ENCODE peak calls at places on chromosomes 1 and 21, in five cellular contexts. Z is bronchial epithelial cell, A is right atrium auricular region, J is heart left ventricle, U is neural progenitor cell. M is an unnamed sample.
A peak's percentile ranks its signal among the peaks of the same experiment; 100 is the strongest.

GRCh38 chr1:8554956-8555534 is 237.1 kb downstream of the SLC45A1 start:
- DNase-seq in Z (peak; percentile 78), A (no peak), J (no peak), U (no peak), M (no peak)

GRCh38 chr21:26572668-26573381 is at the start of gene CYYR1:
- DNase-seq in Z (no peak), A (no peak), J (peak; percentile 29), U (peak; percentile 84), M (peak; percentile 8)

GRCh38 chr1:24905355-24905978 is 24.6 kb downstream of the RUNX3 start:
- DNase-seq in Z (no peak), A (no peak), J (no peak), U (no peak), M (no peak)

GRCh38 chr1:57897581-57897980 is 473.7 kb upstream of the DAB1 start:
- DNase-seq in Z (no peak), A (no peak), J (no peak), U (no peak), M (no peak)

GRCh38 chr1:10504259-10504658 is 29.5 kb downstream of the PEX14 start:
- DNase-seq in Z (no peak), A (no peak), J (no peak), U (no peak), M (no peak)

GRCh38 chr21:36852293-36852692 is 114.2 kb downstream of the HLCS start:
- DNase-seq in Z (peak; percentile 7), A (no peak), J (no peak), U (no peak), M (no peak)

GRCh38 chr1:159204791-159205141 is at the start of gene ACKR1:
- DNase-seq in Z (no peak), A (no peak), J (no peak), U (no peak), M (no peak)

GRCh38 chr1:156920233-156921052 is at the start of gene LRRC71:
- DNase-seq in Z (peak; percentile 49), A (peak; percentile 77), J (peak; percentile 84), U (peak; percentile 96), M (peak; percentile 26)

GRCh38 chr1:25727819-25728286 is 72.1 kb upstream of the SELENON start:
- DNase-seq in Z (no peak), A (peak; percentile 73), J (peak; percentile 88), U (peak; percentile 58), M (no peak)

GRCh38 chr1:239912471-239912870 is 179.2 kb upstream of the FMN2 start:
- DNase-seq in Z (peak; percentile 2), A (no peak), J (no peak), U (no peak), M (no peak)

GRCh38 chr1:160358073-160358472 is 8.8 kb upstream of the NHLH1 start:
- DNase-seq in Z (no peak), A (peak; percentile 47), J (no peak), U (no peak), M (no peak)

GRCh38 chr1:169460193-169460833 is 25.4 kb downstream of the SLC19A2 start:
- DNase-seq in Z (peak; percentile 85), A (no peak), J (no peak), U (no peak), M (no peak)

GRCh38 chr1:113146242-113147072 is 73.5 kb downstream of the LRIG2 start:
- DNase-seq in Z (peak; percentile 7), A (no peak), J (no peak), U (no peak), M (no peak)

GRCh38 chr1:223226271-223226670 is 83.2 kb upstream of the TLR5 start:
- DNase-seq in Z (no peak), A (no peak), J (no peak), U (no peak), M (no peak)

GRCh38 chr21:24367936-24368335 is 1239.3 kb downstream of the MRPL39 start:
- DNase-seq in Z (peak; percentile 8), A (no peak), J (no peak), U (no peak), M (peak; percentile 1)

GRCh38 chr1:30816211-30817082 is 58.9 kb upstream of the LAPTM5 start:
- DNase-seq in Z (peak; percentile 89), A (no peak), J (peak; percentile 54), U (peak; percentile 97), M (peak; percentile 49)

GRCh38 chr1:104856518-104856917 is 1106.8 kb downstream of the AMY1C start:
- DNase-seq in Z (no peak), A (no peak), J (no peak), U (no peak), M (no peak)

GRCh38 chr1:71424536-71424935 is 343.7 kb upstream of the ZRANB2 start:
- DNase-seq in Z (no peak), A (no peak), J (no peak), U (no peak), M (no peak)

GRCh38 chr1:95435611-95436010 is 201.6 kb downstream of the RWDD3 start:
- DNase-seq in Z (no peak), A (no peak), J (no peak), U (no peak), M (no peak)

GRCh38 chr1:40692429-40692905 is 963 bp downstream of the NFYC start:
- DNase-seq in Z (no peak), A (peak; percentile 59), J (no peak), U (peak; percentile 73), M (no peak)

GRCh38 chr1:34642679-34643078 is 112.2 kb upstream of the GJB5 start:
- DNase-seq in Z (no peak), A (no peak), J (no peak), U (peak; percentile 42), M (no peak)

GRCh38 chr21:38712076-38712475 is 93.7 kb upstream of the ETS2 start:
- DNase-seq in Z (peak; percentile 69), A (no peak), J (peak; percentile 40), U (peak; percentile 64), M (peak; percentile 23)

GRCh38 chr1:214439352-214440119 is 111.9 kb downstream of the PTPN14 start:
- DNase-seq in Z (peak; percentile 100), A (no peak), J (peak; percentile 41), U (no peak), M (no peak)

GRCh38 chr1:147580200-147580557 is 38.9 kb downstream of the BCL9 start:
- DNase-seq in Z (no peak), A (no peak), J (no peak), U (no peak), M (no peak)

GRCh38 chr1:3219005-3219724 is 150.2 kb downstream of the PRDM16 start:
- DNase-seq in Z (peak; percentile 4), A (peak; percentile 72), J (peak; percentile 89), U (peak; percentile 68), M (peak; percentile 63)

GRCh38 chr1:9302745-9303524 is 10.2 kb downstream of the SPSB1 start:
- DNase-seq in Z (peak; percentile 92), A (no peak), J (peak; percentile 48), U (no peak), M (peak; percentile 90)

GRCh38 chr1:205321959-205322283 is 376 bp upstream of the NUAK2 start:
- DNase-seq in Z (no peak), A (no peak), J (no peak), U (no peak), M (no peak)
- H3K4me3 ChIP-seq in Z (no peak overlapping the region), A (peak overlapping the region; percentile 65), J (peak overlapping the region; percentile 65), U (no peak overlapping the region), M (peak overlapping the region; percentile 90)

GRCh38 chr1:111441573-111442192 is 7.4 kb downstream of the WDR77 start:
- DNase-seq in Z (no peak), A (no peak), J (no peak), U (peak; percentile 68), M (no peak)
- TF ChIP-seq CTCF in Z (peak; percentile 61), A (no peak), J (peak; percentile 30), U (peak; percentile 76), M (peak; percentile 67)

DNA sequence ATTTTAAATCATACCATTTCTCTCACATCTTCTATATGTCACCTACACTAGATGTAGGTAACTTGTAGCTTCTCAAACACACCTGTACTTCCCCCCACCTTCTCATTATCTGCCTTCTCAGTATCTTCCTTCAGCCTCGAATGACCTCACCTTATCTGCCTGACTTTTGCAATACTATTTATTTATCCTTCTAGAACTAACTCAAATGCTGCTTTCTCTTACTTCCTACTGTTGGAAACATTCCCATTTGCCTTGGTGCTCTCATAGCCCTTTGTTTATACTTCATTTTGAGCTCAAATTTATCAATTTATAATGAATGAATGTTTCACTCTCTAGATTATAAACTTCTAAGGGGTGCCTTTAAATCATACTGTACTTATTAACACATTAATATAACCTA is 50.4 kb upstream of the KIAA1614 start:
- DNase-seq in Z (peak; percentile 13), A (no peak), J (no peak), U (no peak), M (no peak)
- H3K4me3 ChIP-seq in Z (no peak overlapping the region), A (no peak overlapping the region), J (no peak overlapping the region), U (no peak overlapping the region), M (no peak overlapping the region)

GRCh38 chr1:85394130-85394529 is 70.8 kb downstream of the DDAH1 start:
- DNase-seq in Z (no peak), A (no peak), J (no peak), U (no peak), M (no peak)

GRCh38 chr1:85396194-85396593 is 68.8 kb downstream of the DDAH1 start:
- DNase-seq in Z (no peak), A (no peak), J (no peak), U (no peak), M (no peak)

GRCh38 chr1:85393490-85393889 is 71.5 kb downstream of the DDAH1 start:
- DNase-seq in Z (no peak), A (no peak), J (no peak), U (no peak), M (no peak)

GRCh38 chr1:85397490-85398044 is 67.4 kb downstream of the DDAH1 start:
- DNase-seq in Z (no peak), A (no peak), J (no peak), U (peak; percentile 39), M (no peak)

DNA sequence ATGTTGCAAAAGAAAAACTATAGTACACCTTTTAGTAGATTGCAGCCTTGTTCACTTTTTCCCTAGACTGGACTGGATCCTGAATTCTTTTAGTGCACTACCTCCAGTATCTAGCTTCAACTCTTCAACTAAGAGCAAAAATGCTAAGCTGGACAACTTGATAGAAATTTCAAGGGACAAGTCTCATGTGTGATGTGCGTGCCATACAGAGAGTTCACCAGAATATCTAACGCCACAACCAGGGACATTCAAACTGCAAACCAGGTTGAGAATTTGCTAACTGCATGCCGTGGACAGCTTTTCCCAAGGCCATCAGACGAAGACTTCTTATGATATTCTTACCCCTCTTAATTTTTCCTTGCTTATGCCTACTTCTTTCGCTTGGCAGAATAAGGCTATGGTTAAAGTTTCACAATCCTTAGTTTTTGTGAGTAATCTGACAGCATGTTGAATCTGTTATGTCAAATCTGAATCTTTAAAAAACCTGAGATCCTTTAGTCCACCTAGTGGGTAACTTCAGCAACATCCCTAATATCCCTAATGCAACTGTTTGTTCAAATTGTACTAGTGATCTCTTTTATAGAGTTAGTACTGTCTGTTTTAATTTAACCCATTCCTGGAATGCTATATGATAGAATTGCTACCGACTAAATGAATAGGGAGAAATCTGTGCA is 66.4 kb downstream of the DDAH1 start:
- DNase-seq in Z (peak; percentile 68), A (no peak), J (no peak), U (no peak), M (peak; percentile 36)
- TF ChIP-seq CTCF in Z (peak; percentile 31), A (peak; percentile 23), J (peak; percentile 25), U (peak; percentile 23), M (peak; percentile 35)

M was measured in astrocyte of the cerebellum.